ENCODE peak calls at places on chromosomes 4 and X, in seven cellular contexts. E is ACHN; U is globus pallidus; A is effector memory CD4-positive, alpha-beta T cell; T is C1 segment of cervical spinal cord; J is K562; G is dermis microvascular lymphatic vessel endothelial cell. N is an unnamed sample.

GRCh38 chr4:188076169-188076568 is 33.2 kb downstream of the TRIML2 start:
- DNase-seq in E (no peak), U (no peak), A (no peak), T (no peak), J (no peak), G (no peak), N (no peak)

GRCh38 chrX:120791013-120791643 is 84.5 kb downstream of the CT47B1 start:
- DNase-seq in E (peak; percentile 17), U (no peak), A (no peak), T (no peak), J (no peak), G (no peak), N (no peak)

GRCh38 chrX:32155044-32155638 is 1056.2 kb downstream of the DMD start:
- DNase-seq in E (no peak), U (peak; percentile 48), A (no peak), T (peak; percentile 1), J (no peak), G (no peak), N (no peak)

GRCh38 chrX:43557792-43558191 is 98.3 kb upstream of the MAOA start:
- DNase-seq in E (peak; percentile 36), U (peak; percentile 42), A (peak; percentile 12), T (no peak), J (peak; percentile 38), G (peak; percentile 40), N (no peak)

GRCh38 chrX:101460669-101461068 is 24.6 kb upstream of the ARMCX4 start:
- DNase-seq in E (no peak), U (no peak), A (no peak), T (no peak), J (no peak), G (no peak), N (no peak)

GRCh38 chr4:87851955-87852354 is 19.2 kb downstream of the MEPE start:
- DNase-seq in E (no peak), U (peak; percentile 26), A (no peak), T (no peak), J (no peak), G (no peak), N (no peak)

GRCh38 chr4:115292320-115293092 is 179.1 kb upstream of the NDST4 start:
- DNase-seq in E (no peak), U (no peak), A (no peak), T (no peak), J (no peak), G (no peak), N (no peak)

GRCh38 chr4:173281420-173282333 is 52.5 kb downstream of the HMGB2 start:
- DNase-seq in E (no peak), U (no peak), A (no peak), T (no peak), J (no peak), G (no peak), N (no peak)

GRCh38 chr4:15213415-15213814 is 211.1 kb downstream of the CPEB2 start:
- DNase-seq in E (no peak), U (no peak), A (no peak), T (no peak), J (no peak), G (no peak), N (no peak)

GRCh38 chrX:97740044-97740443 is 856.3 kb downstream of the RPA4 start:
- DNase-seq in E (no peak), U (no peak), A (no peak), T (no peak), J (no peak), G (no peak), N (no peak)

GRCh38 chrX:43349363-43349762 is 306.7 kb upstream of the MAOA start:
- DNase-seq in E (peak; percentile 5), U (peak; percentile 2), A (no peak), T (no peak), J (peak; percentile 20), G (peak; percentile 22), N (no peak)

GRCh38 chrX:18702362-18703195 is 4.9 kb upstream of the PPEF1 start:
- DNase-seq in E (no peak), U (no peak), A (no peak), T (no peak), J (no peak), G (no peak), N (no peak)

GRCh38 chrX:2696698-2697215 is 5.7 kb downstream of the CD99 start:
- DNase-seq in E (no peak), U (peak; percentile 57), A (no peak), T (no peak), J (no peak), G (no peak), N (no peak)

GRCh38 chrX:14027031-14027430 is 2.7 kb downstream of the GEMIN8 start:
- DNase-seq in E (no peak), U (peak; percentile 89), A (no peak), T (peak; percentile 64), J (no peak), G (no peak), N (no peak)

GRCh38 chrX:140439455-140439854 is 65.4 kb downstream of the SOX3 start:
- DNase-seq in E (no peak), U (no peak), A (no peak), T (no peak), J (no peak), G (no peak), N (no peak)

GRCh38 chrX:43718081-43718480 is 62.0 kb downstream of the MAOA start:
- DNase-seq in E (no peak), U (no peak), A (no peak), T (no peak), J (no peak), G (no peak), N (no peak)

GRCh38 chrX:132958086-132958703 is at the start of gene HS6ST2:
- DNase-seq in E (no peak), U (no peak), A (no peak), T (no peak), J (no peak), G (no peak), N (no peak)

GRCh38 chrX:23503835-23504539 is 163.3 kb upstream of the PRDX4 start:
- DNase-seq in E (peak; percentile 83), U (no peak), A (no peak), T (no peak), J (no peak), G (no peak), N (peak; percentile 81)

GRCh38 chr4:95263960-95264359 is 284.8 kb downstream of the UNC5C start:
- DNase-seq in E (no peak), U (peak; percentile 77), A (no peak), T (no peak), J (no peak), G (no peak), N (no peak)

GRCh38 chr4:55397521-55398321 is 2.0 kb downstream of the TMEM165 start:
- DNase-seq in E (peak; percentile 41), U (peak; percentile 62), A (no peak), T (no peak), J (no peak), G (no peak), N (no peak)

GRCh38 chrX:68947882-68948605 is 119.2 kb downstream of the EFNB1 start:
- DNase-seq in E (no peak), U (no peak), A (no peak), T (no peak), J (peak; percentile 20), G (no peak), N (no peak)

GRCh38 chr4:9771069-9771468 is 10.4 kb upstream of the DRD5 start:
- DNase-seq in E (no peak), U (no peak), A (no peak), T (no peak), J (no peak), G (no peak), N (no peak)

GRCh38 chr4:7892212-7893019 is 47.2 kb downstream of the AFAP1 start:
- DNase-seq in E (no peak), U (no peak), A (no peak), T (no peak), J (no peak), G (no peak), N (no peak)

GRCh38 chr4:104971458-104971857 is 175.2 kb upstream of the TET2 start:
- DNase-seq in E (no peak), U (no peak), A (no peak), T (no peak), J (no peak), G (no peak), N (no peak)

GRCh38 chr4:106034205-106034604 is 138.9 kb downstream of the NPNT start:
- DNase-seq in E (no peak), U (no peak), A (no peak), T (no peak), J (no peak), G (no peak), N (no peak)

GRCh38 chr4:154018659-154019058 is 229.8 kb upstream of the SFRP2 start:
- DNase-seq in E (no peak), U (no peak), A (no peak), T (no peak), J (no peak), G (no peak), N (no peak)

GRCh38 chrX:46376246-46376885 is 168.9 kb downstream of the ZNF674 start:
- DNase-seq in E (peak; percentile 59), U (peak; percentile 2), A (no peak), T (no peak), J (no peak), G (peak; percentile 74), N (no peak)